ENCODE peak calls at places on chromosomes 3 and 15, in seven cellular contexts. One of them, this sample, is unnamed.

GRCh38 chr15:43230640-43231115 is 9.9 kb upstream of the EPB42 start:
- DNase-seq in brain microvascular endothelial cell: no peak
- DNase-seq in astrocyte: no peak
- DNase-seq in right atrium auricular region: no peak
- DNase-seq in heart left ventricle: no peak
- DNase-seq in ascending aorta: no peak
- DNase-seq in H9: no peak
- DNase-seq in this sample: no peak

GRCh38 chr3:115403791-115404190 is 219.5 kb upstream of the GAP43 start:
- DNase-seq in H9: no peak
- DNase-seq in ascending aorta: no peak
- DNase-seq in right atrium auricular region: no peak
- DNase-seq in astrocyte: no peak
- DNase-seq in brain microvascular endothelial cell: no peak
- DNase-seq in heart left ventricle: no peak
- DNase-seq in this sample: no peak

GRCh38 chr3:52197842-52198625 is at the start of gene ALAS1:
- DNase-seq in ascending aorta: peak
- DNase-seq in right atrium auricular region: peak
- DNase-seq in astrocyte: peak
- DNase-seq in heart left ventricle: peak
- DNase-seq in brain microvascular endothelial cell: peak
- DNase-seq in H9: peak
- DNase-seq in this sample: peak

GRCh38 chr15:94083467-94083991 is 147.8 kb upstream of the MCTP2 start:
- DNase-seq in ascending aorta: no peak
- DNase-seq in H9: no peak
- DNase-seq in astrocyte: peak
- DNase-seq in brain microvascular endothelial cell: peak
- DNase-seq in right atrium auricular region: no peak
- DNase-seq in heart left ventricle: no peak
- DNase-seq in this sample: peak

GRCh38 chr3:158488670-158489069 is 82.3 kb upstream of the MLF1 start:
- DNase-seq in astrocyte: peak
- DNase-seq in right atrium auricular region: no peak
- DNase-seq in heart left ventricle: no peak
- DNase-seq in ascending aorta: no peak
- DNase-seq in H9: no peak
- DNase-seq in brain microvascular endothelial cell: no peak
- DNase-seq in this sample: no peak

GRCh38 chr3:172285844-172286243 is 162.4 kb downstream of the GHSR start:
- DNase-seq in right atrium auricular region: no peak
- DNase-seq in brain microvascular endothelial cell: no peak
- DNase-seq in H9: no peak
- DNase-seq in ascending aorta: no peak
- DNase-seq in astrocyte: peak
- DNase-seq in heart left ventricle: no peak
- DNase-seq in this sample: no peak

GRCh38 chr3:95407709-95408463 is 1345.0 kb downstream of the NSUN3 start:
- DNase-seq in astrocyte: no peak
- DNase-seq in brain microvascular endothelial cell: no peak
- DNase-seq in heart left ventricle: no peak
- DNase-seq in ascending aorta: no peak
- DNase-seq in right atrium auricular region: no peak
- DNase-seq in H9: peak
- DNase-seq in this sample: no peak

GRCh38 chr15:72271895-72272212 is 500 bp downstream of the PARP6 start:
- DNase-seq in ascending aorta: no peak
- DNase-seq in H9: no peak
- DNase-seq in brain microvascular endothelial cell: peak
- DNase-seq in heart left ventricle: no peak
- DNase-seq in right atrium auricular region: peak
- DNase-seq in astrocyte: peak
- DNase-seq in this sample: no peak

GRCh38 chr3:8152826-8153418 is 348.7 kb upstream of the LMCD1 start:
- DNase-seq in heart left ventricle: no peak
- DNase-seq in H9: no peak
- DNase-seq in brain microvascular endothelial cell: no peak
- DNase-seq in ascending aorta: no peak
- DNase-seq in astrocyte: no peak
- DNase-seq in right atrium auricular region: no peak
- DNase-seq in this sample: no peak

GRCh38 chr15:95996494-95996893 is 334.0 kb upstream of the NR2F2 start:
- DNase-seq in right atrium auricular region: no peak
- DNase-seq in brain microvascular endothelial cell: no peak
- DNase-seq in heart left ventricle: no peak
- DNase-seq in H9: no peak
- DNase-seq in astrocyte: peak
- DNase-seq in ascending aorta: no peak
- DNase-seq in this sample: no peak

GRCh38 chr3:10638466-10638865 is 133.1 kb upstream of the ATP2B2 start:
- DNase-seq in heart left ventricle: no peak
- DNase-seq in H9: no peak
- DNase-seq in astrocyte: no peak
- DNase-seq in brain microvascular endothelial cell: no peak
- DNase-seq in right atrium auricular region: no peak
- DNase-seq in ascending aorta: no peak
- DNase-seq in this sample: no peak

GRCh38 chr3:126960604-126960995 is 22.3 kb upstream of the PLXNA1 start:
- DNase-seq in right atrium auricular region: no peak
- DNase-seq in ascending aorta: no peak
- DNase-seq in brain microvascular endothelial cell: no peak
- DNase-seq in H9: no peak
- DNase-seq in astrocyte: no peak
- DNase-seq in heart left ventricle: peak
- DNase-seq in this sample: no peak

GRCh38 chr15:70710714-70711113 is 52.6 kb downstream of the UACA start:
- DNase-seq in heart left ventricle: peak
- DNase-seq in ascending aorta: no peak
- DNase-seq in brain microvascular endothelial cell: no peak
- DNase-seq in astrocyte: no peak
- DNase-seq in right atrium auricular region: no peak
- DNase-seq in H9: no peak
- DNase-seq in this sample: no peak

GRCh38 chr3:141012571-141012970 is 38.6 kb upstream of the SPSB4 start:
- DNase-seq in astrocyte: no peak
- DNase-seq in H9: no peak
- DNase-seq in brain microvascular endothelial cell: no peak
- DNase-seq in heart left ventricle: no peak
- DNase-seq in right atrium auricular region: no peak
- DNase-seq in ascending aorta: no peak
- DNase-seq in this sample: no peak

GRCh38 chr15:90201150-90201943 is at the start of gene SEMA4B:
- DNase-seq in right atrium auricular region: no peak
- DNase-seq in heart left ventricle: peak
- DNase-seq in astrocyte: peak
- DNase-seq in H9: peak
- DNase-seq in brain microvascular endothelial cell: no peak
- DNase-seq in ascending aorta: no peak
- DNase-seq in this sample: no peak

GRCh38 chr3:27877122-27878011 is 155.2 kb upstream of the EOMES start:
- DNase-seq in astrocyte: peak
- DNase-seq in ascending aorta: no peak
- DNase-seq in heart left ventricle: no peak
- DNase-seq in right atrium auricular region: no peak
- DNase-seq in H9: no peak
- DNase-seq in brain microvascular endothelial cell: no peak
- DNase-seq in this sample: no peak

GRCh38 chr3:44416031-44417030 is 61.1 kb downstream of the ZNF445 start:
- DNase-seq in ascending aorta: no peak
- DNase-seq in brain microvascular endothelial cell: no peak
- DNase-seq in astrocyte: no peak
- DNase-seq in right atrium auricular region: peak
- DNase-seq in heart left ventricle: no peak
- DNase-seq in H9: no peak
- DNase-seq in this sample: no peak

DNA sequence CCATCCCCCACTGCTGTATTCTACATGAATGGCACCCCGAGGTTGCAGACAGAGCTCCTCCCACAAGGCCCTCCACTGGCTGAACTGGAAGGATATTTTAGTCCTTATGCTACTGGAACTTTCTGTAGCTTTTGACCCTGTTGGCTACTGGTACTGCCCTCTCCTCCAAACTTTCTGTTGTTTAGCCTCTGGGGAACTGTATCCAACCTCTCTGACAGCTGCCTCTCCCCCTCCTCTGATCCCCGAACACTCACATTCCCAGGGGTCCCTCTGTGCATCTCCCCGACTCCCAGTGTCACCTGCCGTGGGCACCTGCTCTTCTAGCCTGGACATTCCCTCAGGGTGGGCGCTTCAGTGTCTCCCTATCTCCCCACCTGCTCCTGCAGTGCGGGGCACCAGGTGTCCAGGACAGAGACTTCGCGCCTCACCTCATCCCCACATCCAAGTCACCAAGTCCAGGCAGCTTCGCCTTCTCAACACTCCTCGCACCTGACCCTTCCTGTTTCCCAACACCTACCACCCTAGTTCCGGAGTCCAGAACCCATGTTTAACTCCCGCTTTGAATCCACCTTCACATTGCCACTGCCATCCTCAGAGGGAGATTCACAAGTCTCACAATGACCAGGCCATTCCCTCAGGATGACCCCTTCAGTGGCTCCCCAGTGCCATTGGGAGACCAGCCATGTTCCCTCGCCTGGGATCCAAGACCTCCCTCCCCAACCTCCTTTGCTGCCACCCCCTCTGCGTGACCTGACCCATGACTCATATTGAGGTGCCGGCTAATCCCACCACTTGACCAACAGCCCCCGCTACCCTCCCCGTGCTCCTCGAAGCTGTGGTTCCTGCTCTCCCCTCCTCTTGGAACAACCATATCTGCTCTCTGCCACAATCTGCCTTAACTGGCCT is 34.2 kb downstream of the BDH1 start:
- DNase-seq in astrocyte: no peak
- DNase-seq in heart left ventricle: no peak
- DNase-seq in ascending aorta: no peak
- DNase-seq in H9: peak
- DNase-seq in right atrium auricular region: no peak
- DNase-seq in brain microvascular endothelial cell: no peak
- DNase-seq in this sample: no peak
- H3K27ac ChIP-seq in astrocyte: no peak
- H3K27ac ChIP-seq in heart left ventricle: no peak
- H3K27ac ChIP-seq in ascending aorta: no peak
- H3K27ac ChIP-seq in H9: no peak
- H3K27ac ChIP-seq in right atrium auricular region: no peak
- H3K27ac ChIP-seq in brain microvascular endothelial cell: no peak
- H3K27ac ChIP-seq in this sample: no peak

GRCh38 chr3:26484140-26484539 is 138.4 kb upstream of the LRRC3B start:
- DNase-seq in ascending aorta: no peak
- DNase-seq in astrocyte: no peak
- DNase-seq in brain microvascular endothelial cell: peak
- DNase-seq in heart left ventricle: no peak
- DNase-seq in right atrium auricular region: no peak
- DNase-seq in H9: peak
- DNase-seq in this sample: no peak
- TF ChIP-seq CTCF in ascending aorta: no peak
- TF ChIP-seq CTCF in astrocyte: no peak
- TF ChIP-seq CTCF in brain microvascular endothelial cell: no peak
- TF ChIP-seq CTCF in heart left ventricle: no peak
- TF ChIP-seq CTCF in right atrium auricular region: no peak
- TF ChIP-seq CTCF in H9: peak
- TF ChIP-seq CTCF in this sample: no peak

GRCh38 chr15:75995611-75996010 is 16.6 kb downstream of the NRG4 start:
- DNase-seq in brain microvascular endothelial cell: no peak
- DNase-seq in astrocyte: no peak
- DNase-seq in right atrium auricular region: no peak
- DNase-seq in ascending aorta: no peak
- DNase-seq in H9: no peak
- DNase-seq in heart left ventricle: no peak
- DNase-seq in this sample: no peak

GRCh38 chr15:75989045-75989444 is 23.2 kb downstream of the NRG4 start:
- DNase-seq in brain microvascular endothelial cell: no peak
- DNase-seq in H9: no peak
- DNase-seq in ascending aorta: no peak
- DNase-seq in astrocyte: no peak
- DNase-seq in heart left ventricle: no peak
- DNase-seq in right atrium auricular region: no peak
- DNase-seq in this sample: no peak

GRCh38 chr15:75989875-75990274 is 22.3 kb downstream of the NRG4 start:
- DNase-seq in astrocyte: no peak
- DNase-seq in H9: no peak
- DNase-seq in heart left ventricle: no peak
- DNase-seq in ascending aorta: no peak
- DNase-seq in brain microvascular endothelial cell: no peak
- DNase-seq in right atrium auricular region: no peak
- DNase-seq in this sample: no peak

GRCh38 chr15:75994220-75994619 is 18.0 kb downstream of the NRG4 start:
- DNase-seq in ascending aorta: no peak
- DNase-seq in brain microvascular endothelial cell: no peak
- DNase-seq in heart left ventricle: no peak
- DNase-seq in astrocyte: no peak
- DNase-seq in right atrium auricular region: no peak
- DNase-seq in H9: no peak
- DNase-seq in this sample: no peak

DNA sequence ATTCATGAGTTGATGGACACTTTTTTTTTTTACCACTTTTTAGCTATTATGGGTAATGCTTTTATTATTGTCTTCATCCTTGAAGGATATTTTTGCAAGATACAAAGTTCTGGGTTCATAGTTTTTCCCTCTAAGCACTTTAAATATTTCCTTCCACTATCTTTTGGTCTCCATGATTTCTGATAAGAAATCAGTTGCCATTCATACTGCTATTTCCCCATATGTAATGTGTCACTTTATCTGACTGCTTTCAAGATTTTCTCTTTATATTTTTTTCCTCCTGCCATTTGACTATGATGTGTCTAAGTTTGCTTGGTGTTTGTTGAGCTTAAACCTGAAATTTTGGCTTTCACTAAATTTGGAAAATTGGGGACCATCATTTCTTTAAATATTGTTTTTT is 19.3 kb downstream of the NRG4 start:
- DNase-seq in astrocyte: no peak
- DNase-seq in right atrium auricular region: no peak
- DNase-seq in H9: no peak
- DNase-seq in heart left ventricle: no peak
- DNase-seq in brain microvascular endothelial cell: no peak
- DNase-seq in ascending aorta: no peak
- DNase-seq in this sample: no peak
- H3K27ac ChIP-seq in astrocyte: no peak
- H3K27ac ChIP-seq in right atrium auricular region: no peak
- H3K27ac ChIP-seq in H9: no peak
- H3K27ac ChIP-seq in heart left ventricle: no peak
- H3K27ac ChIP-seq in brain microvascular endothelial cell: no peak
- H3K27ac ChIP-seq in ascending aorta: no peak
- H3K27ac ChIP-seq in this sample: no peak

DNA sequence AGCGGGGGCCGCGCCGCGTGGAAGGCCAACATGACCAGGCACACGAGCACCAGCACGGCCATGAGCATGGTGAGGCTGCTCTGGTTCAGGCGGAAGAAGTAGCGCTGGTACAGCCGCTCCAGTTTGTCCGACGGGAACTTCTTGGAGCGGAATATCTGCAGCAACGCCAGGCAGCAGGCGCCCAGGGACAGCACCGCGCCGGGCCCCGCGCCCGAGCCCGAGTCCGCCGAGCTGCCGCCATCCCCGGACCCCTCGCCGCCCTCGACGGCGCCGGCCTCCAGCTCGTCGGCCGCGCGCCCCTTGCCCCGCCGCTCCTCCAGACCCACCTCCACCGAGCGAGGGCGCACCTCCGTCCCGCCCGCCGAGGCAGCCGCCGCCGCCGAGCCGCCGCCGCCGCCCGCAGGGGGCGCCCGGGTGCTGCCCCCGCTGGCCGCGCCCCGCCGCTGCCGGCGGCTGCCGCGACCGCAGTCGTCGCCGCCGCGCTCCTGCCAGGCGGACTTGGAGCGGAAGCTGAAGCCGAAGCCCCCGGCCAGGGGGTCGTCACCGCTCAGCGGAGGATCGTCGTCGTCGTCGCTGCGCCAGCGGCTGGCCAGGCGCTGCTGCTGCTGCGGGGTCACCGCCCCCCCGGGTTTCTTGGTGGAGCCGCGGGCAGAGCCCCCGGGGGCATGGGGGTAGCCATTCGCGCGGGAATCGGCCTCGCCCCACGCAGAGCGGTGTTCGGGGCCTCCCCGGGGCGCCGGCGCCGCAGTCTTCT is 964 bp downstream of the ADCY5 start:
- DNase-seq in right atrium auricular region: no peak
- DNase-seq in astrocyte: no peak
- DNase-seq in heart left ventricle: peak
- DNase-seq in ascending aorta: no peak
- DNase-seq in H9: peak
- DNase-seq in brain microvascular endothelial cell: no peak
- DNase-seq in this sample: no peak
- TF ChIP-seq CTCF in right atrium auricular region: peak
- TF ChIP-seq CTCF in astrocyte: no peak
- TF ChIP-seq CTCF in heart left ventricle: peak
- TF ChIP-seq CTCF in ascending aorta: peak
- TF ChIP-seq CTCF in H9: peak
- TF ChIP-seq CTCF in brain microvascular endothelial cell: no peak
- TF ChIP-seq CTCF in this sample: no peak